ENCODE peak calls at places on chromosomes 5 and 9, in four cellular contexts. O, E, Y and B are unnamed samples.

GRCh38 chr5:141250576-141250975 is 5.4 kb downstream of the PCDHB15 start:
- DNase-seq in O (no peak), E (no peak), Y (no peak), B (no peak)

GRCh38 chr5:1555011-1555807 is 31.4 kb upstream of the LPCAT1 start:
- DNase-seq in O (peak; percentile 19), E (no peak), Y (no peak), B (peak; percentile 60)

GRCh38 chr9:14346301-14346721 is 32.4 kb upstream of the NFIB start:
- DNase-seq in O (no peak), E (no peak), Y (no peak), B (no peak)

GRCh38 chr9:110977259-110977709 is 61.0 kb downstream of the LPAR1 start:
- DNase-seq in O (peak; percentile 91), E (no peak), Y (no peak), B (peak; percentile 82)

GRCh38 chr5:82406200-82406773 is 128.1 kb upstream of the RPS23 start:
- DNase-seq in O (peak; percentile 68), E (no peak), Y (no peak), B (peak; percentile 97)

GRCh38 chr5:88688981-88689661 is 193.9 kb downstream of the MEF2C start:
- DNase-seq in O (no peak), E (no peak), Y (no peak), B (no peak)

GRCh38 chr9:113580041-113580953 is 116.8 kb downstream of the RGS3 start:
- DNase-seq in O (peak; percentile 35), E (peak; percentile 94), Y (no peak), B (peak; percentile 55)

GRCh38 chr5:178211095-178212048 is 7.0 kb downstream of the HNRNPAB start:
- DNase-seq in O (no peak), E (no peak), Y (no peak), B (no peak)

GRCh38 chr5:180352976-180353225 is 235 bp downstream of the GFPT2 start:
- DNase-seq in O (no peak), E (no peak), Y (no peak), B (no peak)

GRCh38 chr5:11050596-11051304 is 289.7 kb upstream of the DAP start:
- DNase-seq in O (peak; percentile 2), E (no peak), Y (no peak), B (no peak)

GRCh38 chr5:16304846-16305245 is 125.3 kb upstream of the MARCHF11 start:
- DNase-seq in O (peak; percentile 4), E (no peak), Y (no peak), B (no peak)

GRCh38 chr9:35716236-35716635 is 15.8 kb downstream of the TLN1 start:
- DNase-seq in O (no peak), E (no peak), Y (no peak), B (no peak)

GRCh38 chr9:85186218-85186585 is 516.7 kb downstream of the NTRK2 start:
- DNase-seq in O (no peak), E (no peak), Y (no peak), B (no peak)

GRCh38 chr5:56838409-56839039 is 23.2 kb downstream of the MAP3K1 start:
- DNase-seq in O (peak; percentile 74), E (no peak), Y (peak; percentile 26), B (peak; percentile 78)

GRCh38 chr5:68027519-68027918 is 188.0 kb upstream of the PIK3R1 start:
- DNase-seq in O (peak; percentile 77), E (no peak), Y (peak; percentile 53), B (peak; percentile 81)
- TF ChIP-seq CTCF in O (no peak), E (no peak), Y (no peak), B (no peak)

GRCh38 chr9:94865599-94866456 is 139.3 kb downstream of the AOPEP start:
- DNase-seq in O (peak; percentile 84), E (no peak), Y (peak; percentile 78), B (peak; percentile 72)

GRCh38 chr9:94868462-94868861 is 142.0 kb downstream of the AOPEP start:
- DNase-seq in O (peak; percentile 12), E (no peak), Y (no peak), B (no peak)

GRCh38 chr9:94867842-94868312 is 141.4 kb downstream of the AOPEP start:
- DNase-seq in O (peak; percentile 98), E (no peak), Y (peak; percentile 92), B (peak; percentile 97)

GRCh38 chr9:94867281-94867841 is 140.9 kb downstream of the AOPEP start:
- DNase-seq in O (peak; percentile 91), E (no peak), Y (peak; percentile 50), B (peak; percentile 98)

DNA sequence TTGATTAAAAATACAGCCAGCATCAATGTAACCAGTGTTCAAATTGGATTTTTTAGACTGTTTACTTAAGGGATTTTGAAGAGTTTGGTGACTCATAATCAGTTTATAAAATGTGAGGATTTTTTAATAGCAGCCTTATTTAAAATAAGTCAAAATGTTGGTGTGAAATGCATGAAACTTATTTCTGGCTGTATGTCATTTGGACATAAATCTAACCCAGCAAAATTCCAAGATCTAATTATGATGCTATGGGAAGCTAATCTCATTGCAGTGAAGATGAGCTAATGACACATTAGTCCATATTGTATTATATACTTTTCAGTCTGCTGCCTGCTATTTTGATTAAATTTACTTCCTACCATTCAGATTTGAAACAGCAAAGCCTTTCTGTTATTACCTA is 140.3 kb downstream of the AOPEP start:
- DNase-seq in O (peak; percentile 33), E (no peak), Y (no peak), B (peak; percentile 23)
- H3K4me3 ChIP-seq in O (no peak overlapping the region), E (no peak overlapping the region), Y (no peak overlapping the region), B (no peak overlapping the region)

GRCh38 chr9:34651876-34652602 is at the start of gene IL11RA:
- DNase-seq in O (peak; percentile 84), E (peak; percentile 94), Y (no peak), B (peak; percentile 83)
- TF ChIP-seq CTCF in O (no peak), E (no peak), Y (no peak), B (no peak)

GRCh38 chr9:121388140-121388925 is 18.3 kb upstream of the STOM start:
- DNase-seq in O (peak; percentile 47), E (no peak), Y (no peak), B (no peak)

GRCh38 chr9:121390372-121390771 is 20.3 kb upstream of the STOM start:
- DNase-seq in O (no peak), E (no peak), Y (no peak), B (no peak)

GRCh38 chr9:121383715-121384114 is 13.7 kb upstream of the STOM start:
- DNase-seq in O (no peak), E (no peak), Y (no peak), B (no peak)

GRCh38 chr9:121380941-121381340 is 10.9 kb upstream of the STOM start:
- DNase-seq in O (no peak), E (no peak), Y (no peak), B (no peak)

GRCh38 chr9:121386442-121387175 is 16.6 kb upstream of the STOM start:
- DNase-seq in O (no peak), E (no peak), Y (no peak), B (no peak)
- H3K4me3 ChIP-seq in O (no peak overlapping the region), E (no peak overlapping the region), Y (no peak overlapping the region), B (no peak overlapping the region)

DNA sequence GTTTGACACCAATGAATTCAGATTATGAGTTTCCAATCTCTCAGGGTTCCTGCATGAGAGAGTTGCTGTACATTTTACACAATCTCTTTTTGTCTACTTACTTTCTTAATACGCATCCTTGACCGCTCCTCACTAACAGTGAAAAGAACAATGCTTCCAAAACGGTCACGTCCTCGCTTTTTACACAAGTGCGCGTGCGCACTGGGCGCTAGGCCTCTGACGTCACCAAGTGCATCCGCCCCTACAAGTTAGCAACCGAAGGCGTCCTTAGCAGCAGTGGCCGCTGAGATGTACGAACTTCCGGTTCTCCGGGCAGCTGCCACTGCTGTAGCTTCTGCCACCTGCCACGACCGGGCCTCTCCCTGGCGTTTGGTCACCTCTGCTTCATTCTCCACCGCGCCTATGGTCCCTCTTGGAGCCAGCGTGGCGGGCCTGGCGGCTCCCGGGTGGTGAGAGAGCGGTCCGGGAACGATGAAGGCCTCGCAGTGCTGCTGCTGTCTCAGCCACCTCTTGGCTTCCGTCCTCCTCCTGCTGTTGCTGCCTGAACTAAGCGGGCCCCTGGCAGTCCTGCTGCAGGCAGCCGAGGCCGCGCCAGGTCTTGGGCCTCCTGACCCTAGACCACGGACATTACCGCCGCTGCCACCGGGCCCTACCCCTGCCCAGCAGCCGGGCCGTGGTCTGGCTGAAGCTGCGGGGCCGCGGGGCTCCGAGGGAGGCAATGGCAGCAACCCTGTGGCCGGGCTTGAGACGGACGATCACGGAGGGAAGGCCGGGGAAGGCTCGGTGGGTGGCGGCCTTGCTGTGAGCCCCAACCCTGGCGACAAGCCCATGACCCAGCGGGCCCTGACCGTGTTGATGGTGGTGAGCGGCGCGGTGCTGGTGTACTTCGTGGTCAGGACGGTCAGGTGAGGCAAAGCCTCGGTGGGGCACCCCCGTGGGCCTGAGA is at the start of gene FAM174A:
- DNase-seq in O (peak; percentile 96), E (peak; percentile 97), Y (peak; percentile 94), B (peak; percentile 98)
- TF ChIP-seq CTCF in O (no peak), E (no peak), Y (no peak), B (no peak)

GRCh38 chr5:100757618-100758017 is 145.5 kb downstream of the ST8SIA4 start:
- DNase-seq in O (no peak), E (no peak), Y (no peak), B (no peak)
- H3K4me3 ChIP-seq in O (no peak overlapping the region), E (no peak overlapping the region), Y (no peak overlapping the region), B (no peak overlapping the region)

GRCh38 chr5:51416149-51416548 is 32.9 kb downstream of the ISL1 start:
- DNase-seq in O (no peak), E (no peak), Y (no peak), B (no peak)
- TF ChIP-seq CTCF in O (no peak), E (no peak), Y (no peak), B (no peak)